ENCODE peak calls at places on chromosomes 4 and X, in eight cellular contexts. One of them, this sample, is unnamed.
A peak's percentile ranks its signal among the peaks of the same experiment; 100 is the strongest.

GRCh38 chr4:85607624-85608023 is 132.7 kb downstream of the ARHGAP24 start:
- DNase-seq in stimulated activated CD4-positive, alpha-beta T cell treated with anti-CD3 and anti-CD28 coated beads, Interleukin-4, amount 100 ng/mL, for 48 hours: no peak
- DNase-seq in AG09309: no peak
- DNase-seq in substantia nigra: no peak
- DNase-seq in HEK293T: no peak
- DNase-seq in C1 segment of cervical spinal cord: no peak
- DNase-seq in activated CD4-positive, alpha-beta memory T cell treated with anti-CD3 and anti-CD28 coated beads, Interleukin-2, amount 10 ng/mL, durations not matched to agents 7 days and 5 days: no peak
- DNase-seq in ELF-1: no peak
- DNase-seq in this sample: no peak

GRCh38 chr4:143375326-143376073 is 38.8 kb downstream of the GAB1 start:
- DNase-seq in stimulated activated CD4-positive, alpha-beta T cell treated with anti-CD3 and anti-CD28 coated beads, Interleukin-4, amount 100 ng/mL, for 48 hours: no peak
- DNase-seq in AG09309: no peak
- DNase-seq in substantia nigra: peak; percentile 48
- DNase-seq in HEK293T: no peak
- DNase-seq in C1 segment of cervical spinal cord: peak; percentile 72
- DNase-seq in activated CD4-positive, alpha-beta memory T cell treated with anti-CD3 and anti-CD28 coated beads, Interleukin-2, amount 10 ng/mL, durations not matched to agents 7 days and 5 days: no peak
- DNase-seq in ELF-1: peak; percentile 67
- DNase-seq in this sample: peak; percentile 80

GRCh38 chr4:100848865-100849264 is 331.0 kb upstream of the EMCN start:
- DNase-seq in stimulated activated CD4-positive, alpha-beta T cell treated with anti-CD3 and anti-CD28 coated beads, Interleukin-4, amount 100 ng/mL, for 48 hours: no peak
- DNase-seq in AG09309: no peak
- DNase-seq in substantia nigra: no peak
- DNase-seq in HEK293T: no peak
- DNase-seq in C1 segment of cervical spinal cord: no peak
- DNase-seq in activated CD4-positive, alpha-beta memory T cell treated with anti-CD3 and anti-CD28 coated beads, Interleukin-2, amount 10 ng/mL, durations not matched to agents 7 days and 5 days: peak; percentile 27
- DNase-seq in ELF-1: peak; percentile 28
- DNase-seq in this sample: no peak

GRCh38 chr4:87093443-87094123 is 126.8 kb downstream of the KLHL8 start:
- DNase-seq in stimulated activated CD4-positive, alpha-beta T cell treated with anti-CD3 and anti-CD28 coated beads, Interleukin-4, amount 100 ng/mL, for 48 hours: no peak
- DNase-seq in AG09309: no peak
- DNase-seq in substantia nigra: no peak
- DNase-seq in HEK293T: peak; percentile 65
- DNase-seq in C1 segment of cervical spinal cord: peak; percentile 28
- DNase-seq in activated CD4-positive, alpha-beta memory T cell treated with anti-CD3 and anti-CD28 coated beads, Interleukin-2, amount 10 ng/mL, durations not matched to agents 7 days and 5 days: peak; percentile 29
- DNase-seq in ELF-1: peak; percentile 34
- DNase-seq in this sample: peak; percentile 71

GRCh38 chr4:94583938-94584641 is 132.3 kb downstream of the PDLIM5 start:
- DNase-seq in stimulated activated CD4-positive, alpha-beta T cell treated with anti-CD3 and anti-CD28 coated beads, Interleukin-4, amount 100 ng/mL, for 48 hours: no peak
- DNase-seq in AG09309: no peak
- DNase-seq in substantia nigra: no peak
- DNase-seq in HEK293T: no peak
- DNase-seq in C1 segment of cervical spinal cord: no peak
- DNase-seq in activated CD4-positive, alpha-beta memory T cell treated with anti-CD3 and anti-CD28 coated beads, Interleukin-2, amount 10 ng/mL, durations not matched to agents 7 days and 5 days: no peak
- DNase-seq in ELF-1: no peak
- DNase-seq in this sample: no peak

GRCh38 chr4:154660052-154660451 is 47.6 kb upstream of the FGG start:
- DNase-seq in stimulated activated CD4-positive, alpha-beta T cell treated with anti-CD3 and anti-CD28 coated beads, Interleukin-4, amount 100 ng/mL, for 48 hours: no peak
- DNase-seq in AG09309: no peak
- DNase-seq in substantia nigra: no peak
- DNase-seq in HEK293T: no peak
- DNase-seq in C1 segment of cervical spinal cord: no peak
- DNase-seq in activated CD4-positive, alpha-beta memory T cell treated with anti-CD3 and anti-CD28 coated beads, Interleukin-2, amount 10 ng/mL, durations not matched to agents 7 days and 5 days: no peak
- DNase-seq in ELF-1: no peak
- DNase-seq in this sample: no peak

GRCh38 chr4:53608649-53609048 is 17.4 kb upstream of the LNX1 start:
- DNase-seq in stimulated activated CD4-positive, alpha-beta T cell treated with anti-CD3 and anti-CD28 coated beads, Interleukin-4, amount 100 ng/mL, for 48 hours: no peak
- DNase-seq in AG09309: no peak
- DNase-seq in substantia nigra: no peak
- DNase-seq in HEK293T: no peak
- DNase-seq in C1 segment of cervical spinal cord: no peak
- DNase-seq in activated CD4-positive, alpha-beta memory T cell treated with anti-CD3 and anti-CD28 coated beads, Interleukin-2, amount 10 ng/mL, durations not matched to agents 7 days and 5 days: no peak
- DNase-seq in ELF-1: no peak
- DNase-seq in this sample: no peak

GRCh38 chrX:111616786-111617185 is 64.2 kb upstream of the ALG13 start:
- DNase-seq in stimulated activated CD4-positive, alpha-beta T cell treated with anti-CD3 and anti-CD28 coated beads, Interleukin-4, amount 100 ng/mL, for 48 hours: no peak
- DNase-seq in AG09309: no peak
- DNase-seq in substantia nigra: no peak
- DNase-seq in HEK293T: no peak
- DNase-seq in C1 segment of cervical spinal cord: no peak
- DNase-seq in activated CD4-positive, alpha-beta memory T cell treated with anti-CD3 and anti-CD28 coated beads, Interleukin-2, amount 10 ng/mL, durations not matched to agents 7 days and 5 days: no peak
- DNase-seq in ELF-1: no peak
- DNase-seq in this sample: no peak

GRCh38 chr4:107046261-107046660 is 10.1 kb upstream of the DKK2 start:
- DNase-seq in stimulated activated CD4-positive, alpha-beta T cell treated with anti-CD3 and anti-CD28 coated beads, Interleukin-4, amount 100 ng/mL, for 48 hours: no peak
- DNase-seq in AG09309: no peak
- DNase-seq in substantia nigra: no peak
- DNase-seq in HEK293T: no peak
- DNase-seq in C1 segment of cervical spinal cord: no peak
- DNase-seq in activated CD4-positive, alpha-beta memory T cell treated with anti-CD3 and anti-CD28 coated beads, Interleukin-2, amount 10 ng/mL, durations not matched to agents 7 days and 5 days: no peak
- DNase-seq in ELF-1: no peak
- DNase-seq in this sample: no peak

GRCh38 chrX:3820170-3820569 is 106.7 kb upstream of the PRKX start:
- DNase-seq in stimulated activated CD4-positive, alpha-beta T cell treated with anti-CD3 and anti-CD28 coated beads, Interleukin-4, amount 100 ng/mL, for 48 hours: no peak
- DNase-seq in AG09309: peak; percentile 33
- DNase-seq in substantia nigra: no peak
- DNase-seq in HEK293T: no peak
- DNase-seq in C1 segment of cervical spinal cord: no peak
- DNase-seq in activated CD4-positive, alpha-beta memory T cell treated with anti-CD3 and anti-CD28 coated beads, Interleukin-2, amount 10 ng/mL, durations not matched to agents 7 days and 5 days: no peak
- DNase-seq in ELF-1: no peak
- DNase-seq in this sample: no peak

GRCh38 chr4:5051692-5052423 is 578 bp downstream of the STK32B start:
- DNase-seq in stimulated activated CD4-positive, alpha-beta T cell treated with anti-CD3 and anti-CD28 coated beads, Interleukin-4, amount 100 ng/mL, for 48 hours: no peak
- DNase-seq in AG09309: no peak
- DNase-seq in substantia nigra: no peak
- DNase-seq in HEK293T: no peak
- DNase-seq in C1 segment of cervical spinal cord: no peak
- DNase-seq in activated CD4-positive, alpha-beta memory T cell treated with anti-CD3 and anti-CD28 coated beads, Interleukin-2, amount 10 ng/mL, durations not matched to agents 7 days and 5 days: no peak
- DNase-seq in ELF-1: peak; percentile 23
- DNase-seq in this sample: no peak

GRCh38 chr4:171622729-171623128 is 190.5 kb upstream of the GALNTL6 start:
- DNase-seq in stimulated activated CD4-positive, alpha-beta T cell treated with anti-CD3 and anti-CD28 coated beads, Interleukin-4, amount 100 ng/mL, for 48 hours: no peak
- DNase-seq in AG09309: no peak
- DNase-seq in substantia nigra: no peak
- DNase-seq in HEK293T: no peak
- DNase-seq in C1 segment of cervical spinal cord: no peak
- DNase-seq in activated CD4-positive, alpha-beta memory T cell treated with anti-CD3 and anti-CD28 coated beads, Interleukin-2, amount 10 ng/mL, durations not matched to agents 7 days and 5 days: no peak
- DNase-seq in ELF-1: no peak
- DNase-seq in this sample: no peak

GRCh38 chr4:6840062-6840976 is 57.8 kb downstream of the KIAA0232 start:
- DNase-seq in stimulated activated CD4-positive, alpha-beta T cell treated with anti-CD3 and anti-CD28 coated beads, Interleukin-4, amount 100 ng/mL, for 48 hours: no peak
- DNase-seq in AG09309: no peak
- DNase-seq in substantia nigra: no peak
- DNase-seq in HEK293T: peak; percentile 15
- DNase-seq in C1 segment of cervical spinal cord: no peak
- DNase-seq in activated CD4-positive, alpha-beta memory T cell treated with anti-CD3 and anti-CD28 coated beads, Interleukin-2, amount 10 ng/mL, durations not matched to agents 7 days and 5 days: no peak
- DNase-seq in ELF-1: no peak
- DNase-seq in this sample: no peak

GRCh38 chr4:156888762-156889161 is 82.8 kb downstream of the PDGFC start:
- DNase-seq in stimulated activated CD4-positive, alpha-beta T cell treated with anti-CD3 and anti-CD28 coated beads, Interleukin-4, amount 100 ng/mL, for 48 hours: no peak
- DNase-seq in AG09309: peak; percentile 71
- DNase-seq in substantia nigra: no peak
- DNase-seq in HEK293T: no peak
- DNase-seq in C1 segment of cervical spinal cord: no peak
- DNase-seq in activated CD4-positive, alpha-beta memory T cell treated with anti-CD3 and anti-CD28 coated beads, Interleukin-2, amount 10 ng/mL, durations not matched to agents 7 days and 5 days: no peak
- DNase-seq in ELF-1: no peak
- DNase-seq in this sample: no peak

GRCh38 chr4:95129708-95130343 is 372.1 kb downstream of the BMPR1B start:
- DNase-seq in stimulated activated CD4-positive, alpha-beta T cell treated with anti-CD3 and anti-CD28 coated beads, Interleukin-4, amount 100 ng/mL, for 48 hours: no peak
- DNase-seq in AG09309: peak; percentile 99
- DNase-seq in substantia nigra: no peak
- DNase-seq in HEK293T: peak; percentile 28
- DNase-seq in C1 segment of cervical spinal cord: no peak
- DNase-seq in activated CD4-positive, alpha-beta memory T cell treated with anti-CD3 and anti-CD28 coated beads, Interleukin-2, amount 10 ng/mL, durations not matched to agents 7 days and 5 days: no peak
- DNase-seq in ELF-1: no peak
- DNase-seq in this sample: no peak

GRCh38 chr4:100306018-100306417 is 115.8 kb upstream of the DDIT4L start:
- DNase-seq in stimulated activated CD4-positive, alpha-beta T cell treated with anti-CD3 and anti-CD28 coated beads, Interleukin-4, amount 100 ng/mL, for 48 hours: no peak
- DNase-seq in AG09309: peak; percentile 34
- DNase-seq in substantia nigra: no peak
- DNase-seq in HEK293T: no peak
- DNase-seq in C1 segment of cervical spinal cord: no peak
- DNase-seq in activated CD4-positive, alpha-beta memory T cell treated with anti-CD3 and anti-CD28 coated beads, Interleukin-2, amount 10 ng/mL, durations not matched to agents 7 days and 5 days: no peak
- DNase-seq in ELF-1: no peak
- DNase-seq in this sample: no peak

GRCh38 chr4:148205481-148205880 is 236.7 kb downstream of the NR3C2 start:
- DNase-seq in stimulated activated CD4-positive, alpha-beta T cell treated with anti-CD3 and anti-CD28 coated beads, Interleukin-4, amount 100 ng/mL, for 48 hours: no peak
- DNase-seq in AG09309: no peak
- DNase-seq in substantia nigra: no peak
- DNase-seq in HEK293T: no peak
- DNase-seq in C1 segment of cervical spinal cord: no peak
- DNase-seq in activated CD4-positive, alpha-beta memory T cell treated with anti-CD3 and anti-CD28 coated beads, Interleukin-2, amount 10 ng/mL, durations not matched to agents 7 days and 5 days: no peak
- DNase-seq in ELF-1: no peak
- DNase-seq in this sample: no peak

This sample was measured in hippocampal formation.